ENCODE peak calls at places on chromosomes 6 and 20, in ten cellular contexts. B, O, V, U, M, I, C, R, K and W are unnamed samples. For H3K9me3, the result is how much of the 10 kb centered on the place peaks cover.

GRCh38 chr6:57303931-57304681 is 13.3 kb upstream of the PRIM2 start:
- DNase-seq in B (no peak), O (no peak), V (no peak), U (no peak), M (no peak), I (no peak), C (no peak), R (no peak), K (no peak), W (no peak)

GRCh38 chr20:8242066-8242465 is 110.0 kb downstream of the PLCB1 start:
- DNase-seq in B (no peak), O (no peak), V (no peak), U (no peak), M (no peak), I (no peak), C (no peak), R (no peak), K (no peak), W (no peak)

GRCh38 chr6:10373642-10374359 is 41.1 kb downstream of the TFAP2A start:
- DNase-seq in B (no peak), O (no peak), V (no peak), U (no peak), M (no peak), I (peak), C (no peak), R (no peak), K (no peak), W (no peak)

GRCh38 chr6:2524090-2524489 is 226.6 kb downstream of the MYLK4 start:
- DNase-seq in B (no peak), O (no peak), V (no peak), U (no peak), M (no peak), I (peak), C (no peak), R (no peak), K (no peak), W (no peak)

GRCh38 chr6:50264995-50265571 is 215.4 kb upstream of the DEFB112 start:
- DNase-seq in B (no peak), O (no peak), V (no peak), U (no peak), M (no peak), I (peak), C (no peak), R (peak), K (no peak), W (no peak)

GRCh38 chr20:2700913-2701620 is 8.5 kb downstream of the EBF4 start:
- DNase-seq in B (no peak), O (peak), V (no peak), U (no peak), M (no peak), I (no peak), C (no peak), R (no peak), K (no peak), W (no peak)

GRCh38 chr6:154675602-154676088 is 57.6 kb upstream of the SCAF8 start:
- DNase-seq in B (peak), O (peak), V (peak), U (peak), M (peak), I (peak), C (peak), R (peak), K (peak), W (peak)

GRCh38 chr6:145012039-145012662 is 723.2 kb downstream of the EPM2A start:
- DNase-seq in B (no peak), O (no peak), V (no peak), U (no peak), M (no peak), I (no peak), C (no peak), R (no peak), K (no peak), W (no peak)

GRCh38 chr6:42046491-42047219 is 3.7 kb upstream of the TAF8 start:
- DNase-seq in B (no peak), O (no peak), V (no peak), U (no peak), M (no peak), I (no peak), C (no peak), R (peak), K (no peak), W (no peak)

GRCh38 chr6:132937466-132937906 is 123.1 kb downstream of the RPS12 start:
- DNase-seq in B (no peak), O (no peak), V (no peak), U (no peak), M (peak), I (peak), C (peak), R (peak), K (peak), W (no peak)

GRCh38 chr6:18562726-18563125 is 175.6 kb downstream of the RNF144B start:
- DNase-seq in B (no peak), O (no peak), V (no peak), U (no peak), M (no peak), I (no peak), C (no peak), R (no peak), K (no peak), W (no peak)
- H3K9me3 ChIP-seq in B (under half), O (under half), V (under half), U (under half), M (under half), I (under half), C (under half), R (under half), K (under half), W (under half)

GRCh38 chr6:38528196-38528965 is 111.3 kb downstream of the BTBD9 start:
- DNase-seq in B (no peak), O (no peak), V (no peak), U (no peak), M (no peak), I (no peak), C (no peak), R (no peak), K (no peak), W (no peak)
- H3K9me3 ChIP-seq in B (under half), O (under half), V (under half), U (under half), M (under half), I (under half), C (under half), R (under half), K (under half), W (under half)

DNA sequence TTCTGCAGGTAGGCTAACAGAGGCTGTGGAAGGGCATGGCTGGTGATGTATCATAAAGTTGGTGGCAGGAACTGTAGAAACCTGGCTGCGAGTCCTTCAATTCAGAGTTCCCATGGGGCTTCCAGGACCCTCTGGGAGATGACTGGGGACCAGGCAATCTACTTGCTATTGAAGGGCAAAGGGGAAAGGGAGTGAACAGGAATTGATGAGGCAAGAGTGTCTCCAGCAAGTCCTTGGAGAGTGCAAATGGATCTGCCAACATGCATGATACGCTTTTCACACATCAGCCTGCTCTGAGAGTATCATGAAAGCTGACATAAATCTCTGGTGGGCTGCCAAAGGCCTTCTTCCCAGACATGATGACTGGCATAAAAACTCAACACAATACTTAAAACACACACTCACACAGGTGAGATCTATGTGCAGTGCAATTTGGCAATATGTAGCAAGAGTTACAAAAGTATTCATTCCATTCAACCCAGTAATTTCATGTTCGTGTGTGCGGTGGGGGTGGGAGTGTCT is 759.1 kb downstream of the PTPRT start:
- DNase-seq in B (no peak), O (no peak), V (no peak), U (no peak), M (no peak), I (no peak), C (no peak), R (no peak), K (no peak), W (no peak)
- H3K9me3 ChIP-seq in B (under half), O (under half), V (under half), U (under half), M (under half), I (under half), C (under half), R (under half), K (under half), W (under half)

GRCh38 chr20:49286689-49287551 is 9.1 kb upstream of the ZNFX1 start:
- DNase-seq in B (no peak), O (no peak), V (no peak), U (no peak), M (no peak), I (peak), C (no peak), R (peak), K (no peak), W (no peak)
- H3K9me3 ChIP-seq in B (half or more), O (under half), V (under half), U (under half), M (half or more), I (under half), C (under half), R (under half), K (half or more), W (half or more)